ENCODE peak calls at places on chromosomes 6 and 20, in seven cellular contexts. I, Q, V, X, N, S and G are unnamed samples.
A peak's percentile ranks its signal among the peaks of the same experiment; 100 is the strongest.

GRCh38 chr20:37921341-37921929 is 18.5 kb downstream of the VSTM2L start:
- DNase-seq in I (peak; percentile 54), Q (no peak), V (no peak), X (no peak), N (no peak), S (no peak), G (no peak)

GRCh38 chr20:52438326-52438963 is 246.9 kb upstream of the ZFP64 start:
- DNase-seq in I (no peak), Q (no peak), V (no peak), X (no peak), N (no peak), S (no peak), G (no peak)

GRCh38 chr6:158047563-158048323 is 66.1 kb downstream of the SYNJ2 start:
- DNase-seq in I (no peak), Q (no peak), V (no peak), X (no peak), N (no peak), S (no peak), G (no peak)

GRCh38 chr6:24430086-24430485 is 27.4 kb downstream of the MRS2 start:
- DNase-seq in I (no peak), Q (no peak), V (no peak), X (no peak), N (no peak), S (no peak), G (no peak)

GRCh38 chr20:46220808-46221207 is 87.5 kb downstream of the CDH22 start:
- DNase-seq in I (no peak), Q (no peak), V (no peak), X (no peak), N (no peak), S (no peak), G (no peak)

GRCh38 chr6:70421509-70421908 is 8.2 kb downstream of the FAM135A start:
- DNase-seq in I (no peak), Q (no peak), V (no peak), X (no peak), N (no peak), S (no peak), G (no peak)

GRCh38 chr6:154247119-154247814 is 109.3 kb downstream of the IPCEF1 start:
- DNase-seq in I (no peak), Q (no peak), V (no peak), X (no peak), N (no peak), S (no peak), G (peak; percentile 44)

GRCh38 chr6:537114-537513 is 119.8 kb downstream of the HUS1B start:
- DNase-seq in I (no peak), Q (no peak), V (no peak), X (no peak), N (no peak), S (peak; percentile 72), G (no peak)

GRCh38 chr6:136685540-136686108 is 106.7 kb downstream of the MAP3K5 start:
- DNase-seq in I (no peak), Q (no peak), V (no peak), X (no peak), N (no peak), S (no peak), G (no peak)

GRCh38 chr6:11323666-11324452 is 91.4 kb upstream of the NEDD9 start:
- DNase-seq in I (no peak), Q (no peak), V (no peak), X (no peak), N (peak; percentile 40), S (peak; percentile 8), G (no peak)

GRCh38 chr6:13924146-13924948 is 405 bp upstream of the RNF182 start:
- DNase-seq in I (no peak), Q (no peak), V (no peak), X (no peak), N (peak; percentile 37), S (peak; percentile 72), G (peak; percentile 37)

GRCh38 chr20:62734881-62735280 is 26.2 kb downstream of the NTSR1 start:
- DNase-seq in I (no peak), Q (no peak), V (no peak), X (peak; percentile 6), N (no peak), S (no peak), G (no peak)

GRCh38 chr20:38222231-38222922 is 38.2 kb downstream of the KIAA1755 start:
- DNase-seq in I (peak; percentile 61), Q (no peak), V (peak; percentile 30), X (peak; percentile 65), N (peak; percentile 74), S (peak; percentile 48), G (peak; percentile 65)

GRCh38 chr6:52712136-52712535 is 41.2 kb downstream of the TMEM14A start:
- DNase-seq in I (no peak), Q (no peak), V (no peak), X (no peak), N (no peak), S (no peak), G (no peak)

GRCh38 chr6:88573971-88574370 is 389.4 kb downstream of the RNGTT start:
- DNase-seq in I (no peak), Q (no peak), V (no peak), X (no peak), N (no peak), S (no peak), G (no peak)

GRCh38 chr6:130026859-130027258 is 8.5 kb downstream of the L3MBTL3 start:
- DNase-seq in I (no peak), Q (no peak), V (no peak), X (no peak), N (no peak), S (no peak), G (no peak)

DNA sequence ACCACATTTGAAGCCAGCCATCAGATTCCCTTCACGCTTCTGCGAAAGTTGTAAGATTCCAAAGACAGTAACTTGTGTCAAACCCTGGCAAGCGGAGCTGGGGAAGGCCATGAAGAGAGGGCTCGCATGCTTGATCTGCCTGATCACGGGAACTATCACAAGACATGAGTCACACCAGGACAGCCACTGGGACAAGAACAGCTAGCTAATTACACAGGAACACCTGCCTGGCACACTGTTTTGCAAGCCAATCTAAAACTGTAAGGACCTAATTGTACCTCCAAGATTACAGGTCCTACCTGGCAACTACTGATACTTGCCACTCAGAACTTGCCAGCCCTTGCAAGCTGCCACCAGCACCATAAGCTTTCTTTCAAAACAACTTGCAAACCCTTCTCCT is 289.3 kb downstream of the KIF16B start:
- DNase-seq in I (no peak), Q (no peak), V (no peak), X (no peak), N (no peak), S (no peak), G (no peak)
- TF ChIP-seq POLR2A in I (no peak), Q (no peak), V (no peak), X (no peak), N (no peak), S (no peak), G (no peak)

GRCh38 chr6:30747300-30747687 is 2.9 kb upstream of the IER3 start:
- DNase-seq in I (no peak), Q (no peak), V (no peak), X (no peak), N (no peak), S (no peak), G (peak; percentile 92)

GRCh38 chr6:30749554-30750378 is 5.4 kb upstream of the IER3 start:
- DNase-seq in I (no peak), Q (no peak), V (no peak), X (peak; percentile 85), N (peak; percentile 84), S (no peak), G (no peak)

GRCh38 chr6:30748851-30749540 is 4.6 kb upstream of the IER3 start:
- DNase-seq in I (no peak), Q (no peak), V (peak; percentile 55), X (no peak), N (no peak), S (no peak), G (peak; percentile 94)

GRCh38 chr6:30750379-30750668 is 6.0 kb upstream of the IER3 start:
- DNase-seq in I (no peak), Q (no peak), V (no peak), X (no peak), N (no peak), S (no peak), G (peak; percentile 21)

GRCh38 chr6:30748301-30748769 is 4.0 kb upstream of the IER3 start:
- DNase-seq in I (no peak), Q (no peak), V (no peak), X (peak; percentile 64), N (peak; percentile 50), S (no peak), G (peak; percentile 98)
- TF ChIP-seq POLR2AphosphoS5 in I (no peak), Q (no peak), V (no peak), X (peak; percentile 28), N (no peak), S (no peak), G (peak; percentile 33)

GRCh38 chr6:44264154-44265002 is 973 bp downstream of the NFKBIE start:
- DNase-seq in I (peak; percentile 70), Q (no peak), V (no peak), X (peak; percentile 72), N (peak; percentile 56), S (peak; percentile 26), G (no peak)

GRCh38 chr6:44263357-44264100 is 1.8 kb downstream of the NFKBIE start:
- DNase-seq in I (no peak), Q (no peak), V (no peak), X (peak; percentile 33), N (no peak), S (peak; percentile 21), G (peak; percentile 40)

GRCh38 chr6:44266347-44266746 is 996 bp upstream of the NFKBIE start:
- DNase-seq in I (peak; percentile 66), Q (no peak), V (no peak), X (no peak), N (no peak), S (no peak), G (no peak)

GRCh38 chr6:44265843-44266233 is 487 bp upstream of the NFKBIE start:
- DNase-seq in I (no peak), Q (no peak), V (no peak), X (no peak), N (no peak), S (no peak), G (no peak)

DNA sequence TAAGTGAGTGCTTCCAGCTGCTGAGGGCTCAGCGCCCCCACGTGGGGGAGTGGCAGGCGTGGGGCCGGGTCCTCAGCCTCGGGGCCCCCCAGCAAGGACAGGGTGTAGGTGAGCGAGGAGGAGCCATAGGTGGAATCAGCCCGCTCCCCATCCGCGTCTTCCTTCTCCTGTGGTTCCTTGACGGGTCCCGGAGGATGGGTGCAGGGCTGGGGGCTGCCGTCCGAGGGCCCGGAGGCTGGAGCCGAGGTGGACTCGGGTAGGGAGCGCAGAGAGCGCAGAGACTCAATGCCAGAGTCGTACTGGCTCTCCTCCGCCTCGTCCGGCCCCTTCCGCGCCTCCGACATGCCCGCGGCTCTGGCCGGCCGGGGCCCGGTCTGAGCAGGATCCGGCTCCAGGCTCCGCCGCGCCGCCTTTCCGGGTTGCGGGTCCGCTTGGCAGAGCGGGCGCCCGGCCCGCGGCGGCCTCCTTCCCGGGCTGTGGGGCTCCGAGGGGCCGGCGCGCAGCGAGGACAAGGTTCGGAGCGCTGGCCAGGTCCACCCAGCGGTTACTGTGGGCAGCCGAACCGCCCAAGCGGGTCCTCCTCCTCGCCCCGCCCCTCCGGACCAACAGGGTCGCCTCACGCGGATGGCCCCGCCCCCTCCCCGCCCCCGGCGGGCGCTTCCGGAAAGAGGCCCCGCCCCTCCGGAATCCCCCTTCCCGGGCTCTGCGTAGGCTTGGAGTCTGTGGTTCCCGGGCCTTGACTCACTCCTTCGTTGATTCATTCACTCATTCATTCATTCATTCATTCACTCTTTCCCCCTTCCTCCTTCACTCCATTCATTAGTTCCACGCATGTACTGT is at the start of gene NFKBIE:
- DNase-seq in I (peak; percentile 84), Q (no peak), V (peak; percentile 90), X (peak; percentile 96), N (peak; percentile 97), S (peak; percentile 99), G (peak; percentile 92)
- TF ChIP-seq POLR2A in I (peak; percentile 61), Q (peak; percentile 64), V (no peak), X (peak; percentile 57), N (no peak), S (peak; percentile 90), G (peak; percentile 92)

GRCh38 chr20:40331699-40332098 is 357.3 kb downstream of the MAFB start:
- DNase-seq in I (no peak), Q (no peak), V (no peak), X (peak; percentile 19), N (no peak), S (no peak), G (peak; percentile 49)
- TF ChIP-seq POLR2AphosphoS5 in I (no peak), Q (no peak), V (no peak), X (no peak), N (no peak), S (no peak), G (no peak)